ENCODE peak calls at places on chromosome 11, in seven cellular contexts. One of them, this sample, is unnamed.

GRCh38 chr11:1925373-1926155 is 6.1 kb downstream of the TNNT3 start:
- DNase-seq in HCEC 1CT: no peak
- DNase-seq in HT1080: no peak
- DNase-seq in stimulated activated CD8-positive, alpha-beta memory T cell treated with anti-CD3 and anti-CD28 coated beads, Interleukin-7, amount 100 ng/mL, for 1 hour: no peak
- DNase-seq in fibroblast of gingiva: no peak
- DNase-seq in GM23248: no peak
- DNase-seq in neural crest cell: no peak
- DNase-seq in this sample: no peak

GRCh38 chr11:92413757-92414513 is 189.3 kb downstream of the FAT3 start:
- DNase-seq in HCEC 1CT: no peak
- DNase-seq in HT1080: no peak
- DNase-seq in stimulated activated CD8-positive, alpha-beta memory T cell treated with anti-CD3 and anti-CD28 coated beads, Interleukin-7, amount 100 ng/mL, for 1 hour: no peak
- DNase-seq in fibroblast of gingiva: no peak
- DNase-seq in GM23248: no peak
- DNase-seq in neural crest cell: no peak
- DNase-seq in this sample: no peak

GRCh38 chr11:72598901-72599300 is 75.3 kb downstream of the PDE2A start:
- DNase-seq in HCEC 1CT: peak
- DNase-seq in HT1080: peak
- DNase-seq in stimulated activated CD8-positive, alpha-beta memory T cell treated with anti-CD3 and anti-CD28 coated beads, Interleukin-7, amount 100 ng/mL, for 1 hour: no peak
- DNase-seq in fibroblast of gingiva: peak
- DNase-seq in GM23248: peak
- DNase-seq in neural crest cell: peak
- DNase-seq in this sample: peak

GRCh38 chr11:117182551-117182935 is 4.0 kb downstream of the SIDT2 start:
- DNase-seq in HCEC 1CT: no peak
- DNase-seq in HT1080: no peak
- DNase-seq in stimulated activated CD8-positive, alpha-beta memory T cell treated with anti-CD3 and anti-CD28 coated beads, Interleukin-7, amount 100 ng/mL, for 1 hour: no peak
- DNase-seq in fibroblast of gingiva: no peak
- DNase-seq in GM23248: no peak
- DNase-seq in neural crest cell: no peak
- DNase-seq in this sample: no peak

GRCh38 chr11:8826145-8826786 is 84.7 kb upstream of the AKIP1 start:
- DNase-seq in HCEC 1CT: peak
- DNase-seq in HT1080: peak
- DNase-seq in stimulated activated CD8-positive, alpha-beta memory T cell treated with anti-CD3 and anti-CD28 coated beads, Interleukin-7, amount 100 ng/mL, for 1 hour: no peak
- DNase-seq in fibroblast of gingiva: peak
- DNase-seq in GM23248: peak
- DNase-seq in neural crest cell: no peak
- DNase-seq in this sample: no peak

GRCh38 chr11:129943036-129943435 is 47.7 kb upstream of the NFRKB start:
- DNase-seq in HCEC 1CT: no peak
- DNase-seq in HT1080: no peak
- DNase-seq in stimulated activated CD8-positive, alpha-beta memory T cell treated with anti-CD3 and anti-CD28 coated beads, Interleukin-7, amount 100 ng/mL, for 1 hour: no peak
- DNase-seq in fibroblast of gingiva: no peak
- DNase-seq in GM23248: no peak
- DNase-seq in neural crest cell: no peak
- DNase-seq in this sample: no peak

GRCh38 chr11:71096751-71097388 is 155.5 kb downstream of the SHANK2 start:
- DNase-seq in HCEC 1CT: peak
- DNase-seq in HT1080: peak
- DNase-seq in stimulated activated CD8-positive, alpha-beta memory T cell treated with anti-CD3 and anti-CD28 coated beads, Interleukin-7, amount 100 ng/mL, for 1 hour: no peak
- DNase-seq in fibroblast of gingiva: no peak
- DNase-seq in GM23248: no peak
- DNase-seq in neural crest cell: no peak
- DNase-seq in this sample: no peak

GRCh38 chr11:47991266-47991830 is 11.0 kb downstream of the PTPRJ start:
- DNase-seq in HCEC 1CT: no peak
- DNase-seq in HT1080: peak
- DNase-seq in stimulated activated CD8-positive, alpha-beta memory T cell treated with anti-CD3 and anti-CD28 coated beads, Interleukin-7, amount 100 ng/mL, for 1 hour: no peak
- DNase-seq in fibroblast of gingiva: no peak
- DNase-seq in GM23248: no peak
- DNase-seq in neural crest cell: no peak
- DNase-seq in this sample: no peak

GRCh38 chr11:11836676-11837231 is 5.0 kb upstream of the USP47 start:
- DNase-seq in HCEC 1CT: peak
- DNase-seq in HT1080: no peak
- DNase-seq in stimulated activated CD8-positive, alpha-beta memory T cell treated with anti-CD3 and anti-CD28 coated beads, Interleukin-7, amount 100 ng/mL, for 1 hour: no peak
- DNase-seq in fibroblast of gingiva: peak
- DNase-seq in GM23248: no peak
- DNase-seq in neural crest cell: no peak
- DNase-seq in this sample: no peak

GRCh38 chr11:133705873-133706272 is 139.4 kb downstream of the SPATA19 start:
- DNase-seq in HCEC 1CT: no peak
- DNase-seq in HT1080: no peak
- DNase-seq in stimulated activated CD8-positive, alpha-beta memory T cell treated with anti-CD3 and anti-CD28 coated beads, Interleukin-7, amount 100 ng/mL, for 1 hour: no peak
- DNase-seq in fibroblast of gingiva: no peak
- DNase-seq in GM23248: no peak
- DNase-seq in neural crest cell: no peak
- DNase-seq in this sample: no peak

GRCh38 chr11:8063319-8063718 is 17.7 kb upstream of the TUB start:
- DNase-seq in HCEC 1CT: no peak
- DNase-seq in HT1080: no peak
- DNase-seq in stimulated activated CD8-positive, alpha-beta memory T cell treated with anti-CD3 and anti-CD28 coated beads, Interleukin-7, amount 100 ng/mL, for 1 hour: no peak
- DNase-seq in fibroblast of gingiva: peak
- DNase-seq in GM23248: peak
- DNase-seq in neural crest cell: no peak
- DNase-seq in this sample: no peak

GRCh38 chr11:2268911-2269600 is 1.3 kb downstream of the ASCL2 start:
- DNase-seq in HCEC 1CT: no peak
- DNase-seq in HT1080: no peak
- DNase-seq in stimulated activated CD8-positive, alpha-beta memory T cell treated with anti-CD3 and anti-CD28 coated beads, Interleukin-7, amount 100 ng/mL, for 1 hour: peak
- DNase-seq in fibroblast of gingiva: no peak
- DNase-seq in GM23248: peak
- DNase-seq in neural crest cell: peak
- DNase-seq in this sample: no peak

GRCh38 chr11:70655816-70656215 is 257.5 kb downstream of the CTTN start:
- DNase-seq in HCEC 1CT: no peak
- DNase-seq in HT1080: no peak
- DNase-seq in stimulated activated CD8-positive, alpha-beta memory T cell treated with anti-CD3 and anti-CD28 coated beads, Interleukin-7, amount 100 ng/mL, for 1 hour: no peak
- DNase-seq in fibroblast of gingiva: no peak
- DNase-seq in GM23248: no peak
- DNase-seq in neural crest cell: no peak
- DNase-seq in this sample: no peak

This sample was measured in endothelial cell.